ENCODE peak calls at places on chromosomes 4 and X, in four cellular contexts. L is K562, E is tibial artery, K is neuronal stem cell. G is an unnamed sample.
A peak's percentile ranks its signal among the peaks of the same experiment; 100 is the strongest.

GRCh38 chrX:154727418-154728323 is 23.2 kb downstream of the GAB3 start:
- DNase-seq in L (no peak), E (peak; percentile 80), K (no peak), G (peak; percentile 82)

GRCh38 chrX:138847930-138848329 is 136.4 kb upstream of the FGF13 start:
- DNase-seq in L (no peak), E (no peak), K (no peak), G (no peak)

GRCh38 chrX:9072281-9072680 is 38.4 kb upstream of the FAM9B start:
- DNase-seq in L (no peak), E (no peak), K (no peak), G (no peak)

GRCh38 chrX:120653000-120653399 is 23.1 kb upstream of the C1GALT1C1 start:
- DNase-seq in L (no peak), E (no peak), K (no peak), G (no peak)

GRCh38 chrX:16484338-16484737 is 165.6 kb upstream of the S100G start:
- DNase-seq in L (no peak), E (no peak), K (no peak), G (no peak)

GRCh38 chr4:178937130-178937529 is 1494.9 kb upstream of the AGA start:
- DNase-seq in L (no peak), E (no peak), K (no peak), G (no peak)

GRCh38 chrX:110407910-110408545 is 49.4 kb downstream of the RTL9 start:
- DNase-seq in L (peak; percentile 55), E (no peak), K (peak; percentile 62), G (no peak)

GRCh38 chr4:90727938-90728337 is 600.7 kb downstream of the CCSER1 start:
- DNase-seq in L (no peak), E (no peak), K (peak; percentile 31), G (no peak)

GRCh38 chr4:183139058-183139740 is 40.1 kb downstream of the WWC2 start:
- DNase-seq in L (no peak), E (no peak), K (no peak), G (no peak)

GRCh38 chr4:76723916-76724315 is 174.0 kb downstream of the SOWAHB start:
- DNase-seq in L (no peak), E (no peak), K (peak; percentile 21), G (no peak)

GRCh38 chr4:1866095-1866755 is 5.0 kb upstream of the NSD2 start:
- DNase-seq in L (no peak), E (no peak), K (no peak), G (no peak)

GRCh38 chr4:87679449-87680169 is 29.5 kb downstream of the DMP1 start:
- DNase-seq in L (peak; percentile 67), E (no peak), K (peak; percentile 75), G (peak; percentile 61)

GRCh38 chrX:80511969-80512760 is 91.9 kb downstream of the TENT5D start:
- DNase-seq in L (peak; percentile 36), E (no peak), K (no peak), G (no peak)

GRCh38 chrX:95841863-95842262 is 842.8 kb upstream of the DIAPH2 start:
- DNase-seq in L (no peak), E (no peak), K (no peak), G (no peak)

GRCh38 chrX:149759824-149760223 is 14.0 kb upstream of the HSFX1 start:
- DNase-seq in L (no peak), E (no peak), K (no peak), G (peak; percentile 28)

GRCh38 chrX:13223868-13224555 is 95.8 kb downstream of the ATXN3L start:
- DNase-seq in L (no peak), E (no peak), K (no peak), G (no peak)

GRCh38 chr4:10977534-10977933 is 293.0 kb upstream of the CLNK start:
- DNase-seq in L (no peak), E (no peak), K (no peak), G (no peak)

GRCh38 chr4:82811838-82812672 is 13.5 kb upstream of the SCD5 start:
- DNase-seq in L (no peak), E (no peak), K (peak; percentile 57), G (no peak)

GRCh38 chr4:8221476-8221875 is 22.4 kb downstream of the SH3TC1 start:
- DNase-seq in L (no peak), E (no peak), K (no peak), G (no peak)

GRCh38 chrX:1496076-1496475 is 40.9 kb downstream of the P2RY8 start:
- DNase-seq in L (no peak), E (no peak), K (no peak), G (peak; percentile 40)

GRCh38 chr4:54547299-54548097 is 110.3 kb upstream of the KIT start:
- DNase-seq in L (no peak), E (no peak), K (no peak), G (no peak)

GRCh38 chr4:64715741-64716140 is 306.5 kb upstream of the TECRL start:
- DNase-seq in L (no peak), E (no peak), K (no peak), G (no peak)

GRCh38 chr4:106775636-106776035 is 260.5 kb downstream of the DKK2 start:
- DNase-seq in L (no peak), E (no peak), K (no peak), G (no peak)

GRCh38 chr4:57410331-57411052 is 300.3 kb upstream of the IGFBP7 start:
- DNase-seq in L (no peak), E (peak; percentile 67), K (peak; percentile 18), G (peak; percentile 68)

GRCh38 chr4:13492752-13493151 is 8.6 kb upstream of the RAB28 start:
- DNase-seq in L (no peak), E (no peak), K (no peak), G (no peak)

GRCh38 chr4:119501740-119502139 is 126.9 kb downstream of the PDE5A start:
- DNase-seq in L (no peak), E (no peak), K (no peak), G (no peak)

GRCh38 chr4:99856166-99856565 is 38.1 kb downstream of the LAMTOR3 start:
- DNase-seq in L (no peak), E (no peak), K (no peak), G (no peak)

GRCh38 chr4:86916392-86916791 is 18.4 kb upstream of the AFF1 start:
- DNase-seq in L (no peak), E (no peak), K (no peak), G (no peak)

GRCh38 chr4:105709081-105709450 is 482 bp downstream of the GSTCD start:
- DNase-seq in L (no peak), E (no peak), K (no peak), G (no peak)

GRCh38 chrX:25344191-25344936 is 328.6 kb upstream of the ARX start:
- DNase-seq in L (no peak), E (no peak), K (no peak), G (no peak)

GRCh38 chrX:28205126-28205525 is 223.9 kb upstream of the DCAF8L1 start:
- DNase-seq in L (no peak), E (no peak), K (no peak), G (no peak)

GRCh38 chrX:119145241-119145653 is 17.6 kb upstream of the KIAA1210 start:
- DNase-seq in L (no peak), E (no peak), K (no peak), G (no peak)

GRCh38 chr4:4677825-4678522 is 136.1 kb upstream of the STX18 start:
- DNase-seq in L (peak; percentile 27), E (no peak), K (peak; percentile 40), G (peak; percentile 62)

GRCh38 chr4:37991623-37992410 is 31.6 kb downstream of the PTTG2 start:
- DNase-seq in L (no peak), E (no peak), K (no peak), G (no peak)

GRCh38 chr4:15729910-15730533 is 27.2 kb downstream of the BST1 start:
- DNase-seq in L (peak; percentile 59), E (no peak), K (peak; percentile 29), G (no peak)

GRCh38 chr4:17981063-17981462 is 40.5 kb downstream of the LCORL start:
- DNase-seq in L (no peak), E (no peak), K (no peak), G (no peak)

GRCh38 chrX:44310227-44310626 is 33.2 kb downstream of the EFHC2 start:
- DNase-seq in L (no peak), E (no peak), K (no peak), G (no peak)

GRCh38 chr4:81564025-81564424 is 92.3 kb upstream of the RASGEF1B start:
- DNase-seq in L (no peak), E (no peak), K (no peak), G (no peak)

GRCh38 chr4:108544504-108544903 is 75.9 kb upstream of the RPL34 start:
- DNase-seq in L (no peak), E (no peak), K (no peak), G (no peak)

GRCh38 chr4:108547682-108548081 is 72.7 kb upstream of the RPL34 start:
- DNase-seq in L (no peak), E (no peak), K (no peak), G (no peak)

GRCh38 chr4:108543359-108543968 is 76.9 kb upstream of the RPL34 start:
- DNase-seq in L (no peak), E (no peak), K (no peak), G (no peak)

GRCh38 chr4:108546728-108547127 is 73.6 kb upstream of the RPL34 start:
- DNase-seq in L (no peak), E (no peak), K (no peak), G (no peak)
- H3K9me3 ChIP-seq in L (no peaks in the 10 kb centered on the region), E (peaks cover 16% of the 10 kb centered on the region), K (peaks cover 2% of the 10 kb centered on the region), G (peaks cover 35% of the 10 kb centered on the region)

GRCh38 chr4:113579360-113579759 is 182.2 kb downstream of the CAMK2D start:
- DNase-seq in L (no peak), E (no peak), K (no peak), G (no peak)
- H3K27ac ChIP-seq in L (no peak overlapping the region), E (no peak overlapping the region), K (no peak overlapping the region), G (peak overlapping the region; percentile 18)

DNA sequence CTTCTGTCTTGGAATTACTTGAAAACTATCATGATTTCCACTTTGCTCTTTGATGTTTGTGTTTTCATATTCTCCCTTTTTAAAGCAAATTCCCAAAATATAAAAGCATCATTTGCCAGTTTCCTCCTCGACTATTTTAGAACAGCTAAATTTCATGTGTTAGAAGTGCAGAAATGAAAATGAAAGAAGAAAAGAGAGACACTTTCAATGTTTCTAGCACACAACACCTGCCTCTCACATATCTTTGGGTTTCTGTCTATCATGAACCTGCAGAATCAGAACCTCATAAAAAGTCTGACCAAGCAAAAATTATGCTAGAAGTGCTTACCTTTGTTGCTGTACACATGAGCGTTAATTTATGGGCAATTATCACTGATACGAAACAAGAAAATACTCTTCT is 1.9 kb upstream of the NEUROG2 start:
- DNase-seq in L (no peak), E (no peak), K (no peak), G (no peak)
- H3K9me3 ChIP-seq in L (no peaks in the 10 kb centered on the region), E (no peaks in the 10 kb centered on the region), K (no peaks in the 10 kb centered on the region), G (peaks cover under 1% of the 10 kb centered on the region)

GRCh38 chr4:6182390-6183280 is 17.7 kb downstream of the JAKMIP1 start:
- DNase-seq in L (no peak), E (no peak), K (no peak), G (no peak)

GRCh38 chr4:6180841-6181631 is 19.3 kb downstream of the JAKMIP1 start:
- DNase-seq in L (no peak), E (no peak), K (no peak), G (no peak)

GRCh38 chr4:6183740-6184139 is 16.6 kb downstream of the JAKMIP1 start:
- DNase-seq in L (no peak), E (no peak), K (no peak), G (no peak)

GRCh38 chr4:6188687-6189305 is 11.6 kb downstream of the JAKMIP1 start:
- DNase-seq in L (no peak), E (no peak), K (no peak), G (no peak)

DNA sequence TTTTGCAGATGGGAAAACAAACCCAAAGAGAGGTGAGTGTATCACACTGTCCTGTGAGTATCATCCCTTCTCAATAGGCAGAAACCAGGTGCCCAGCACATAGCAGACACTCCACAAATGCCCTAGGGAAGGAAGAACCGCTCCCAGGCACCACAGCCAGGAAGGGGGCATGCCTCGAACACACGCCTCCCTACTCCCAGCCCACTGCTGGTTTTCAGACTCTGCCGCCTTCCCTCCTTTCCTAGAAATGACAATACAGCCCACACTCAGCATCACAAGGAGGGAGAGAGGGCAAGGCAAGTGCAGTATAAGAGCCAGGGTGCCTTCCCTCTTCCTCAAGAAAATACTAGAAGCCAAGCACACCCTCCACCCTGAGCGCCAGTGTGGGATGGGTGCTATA is 16.2 kb downstream of the JAKMIP1 start:
- DNase-seq in L (no peak), E (no peak), K (no peak), G (no peak)
- H3K27ac ChIP-seq in L (no peak overlapping the region), E (no peak overlapping the region), K (no peak overlapping the region), G (no peak overlapping the region)

G was measured in right atrium auricular region.